ENCODE peak calls at places on chromosomes 13 and 19, in six cellular contexts. D, X, Y, Z, G and C are unnamed samples.

GRCh38 chr13:29362849-29363604 is 232.5 kb downstream of the SLC7A1 start:
- DNase-seq in D (peak), X (peak), Y (peak), Z (peak), G (peak), C (peak)

GRCh38 chr19:33746159-33746558 is 50.5 kb upstream of the KCTD15 start:
- DNase-seq in D (no peak), X (no peak), Y (no peak), Z (no peak), G (no peak), C (no peak)

GRCh38 chr19:2549701-2550191 is 73.8 kb downstream of the GADD45B start:
- DNase-seq in D (peak), X (peak), Y (no peak), Z (peak), G (no peak), C (peak)

GRCh38 chr19:51327066-51327985 is 14.6 kb downstream of the VSIG10L start:
- DNase-seq in D (no peak), X (peak), Y (peak), Z (no peak), G (peak), C (peak)

GRCh38 chr13:98965325-98965724 is 12.5 kb downstream of the DOCK9 start:
- DNase-seq in D (no peak), X (no peak), Y (no peak), Z (no peak), G (no peak), C (no peak)

GRCh38 chr19:16541526-16542044 is 652 bp downstream of the CHERP start:
- DNase-seq in D (no peak), X (peak), Y (no peak), Z (peak), G (peak), C (peak)

GRCh38 chr19:4732680-4733114 is 9.1 kb upstream of the DPP9 start:
- DNase-seq in D (peak), X (peak), Y (peak), Z (peak), G (peak), C (peak)

GRCh38 chr13:76292031-76292430 is 594.2 kb downstream of the KCTD12 start:
- DNase-seq in D (no peak), X (no peak), Y (no peak), Z (no peak), G (no peak), C (no peak)

GRCh38 chr13:36582977-36583376 is 90.8 kb upstream of the SERTM1 start:
- DNase-seq in D (no peak), X (no peak), Y (no peak), Z (no peak), G (no peak), C (no peak)

GRCh38 chr19:18349524-18350128 is 9.2 kb downstream of the PGPEP1 start:
- DNase-seq in D (peak), X (peak), Y (peak), Z (peak), G (peak), C (peak)

GRCh38 chr13:41649659-41650058 is 192.3 kb downstream of the RGCC start:
- DNase-seq in D (no peak), X (peak), Y (no peak), Z (no peak), G (no peak), C (peak)

GRCh38 chr13:98751397-98752110 is 918 bp downstream of the SLC15A1 start:
- DNase-seq in D (no peak), X (peak), Y (no peak), Z (peak), G (peak), C (peak)

GRCh38 chr19:38715540-38715939 is 28.7 kb downstream of the CAPN12 start:
- DNase-seq in D (no peak), X (no peak), Y (no peak), Z (no peak), G (no peak), C (no peak)

GRCh38 chr13:109741966-109742365 is 44.4 kb downstream of the IRS2 start:
- DNase-seq in D (no peak), X (no peak), Y (no peak), Z (no peak), G (no peak), C (no peak)